ENCODE peak calls at places on chromosome 1, in six cellular contexts. H is ovary, V is K562, Z is suprapubic skin, R is sigmoid colon, A is SK-N-SH. T is an unnamed sample.

GRCh38 chr1:7810395-7810794 is 26.3 kb downstream of the PER3 start:
- DNase-seq in H (no peak), V (peak; percentile 54), Z (no peak), R (no peak), A (no peak), T (no peak)

GRCh38 chr1:53368314-53369033 is 40.6 kb upstream of the LRP8 start:
- DNase-seq in H (no peak), V (no peak), Z (peak; percentile 57), R (no peak), A (peak; percentile 79), T (no peak)

GRCh38 chr1:30106125-30106524 is 617.3 kb downstream of the MATN1 start:
- DNase-seq in H (no peak), V (peak; percentile 81), Z (no peak), R (no peak), A (peak; percentile 76), T (peak; percentile 20)

GRCh38 chr1:228282329-228283042 is 74.6 kb downstream of the OBSCN start:
- DNase-seq in H (no peak), V (no peak), Z (peak; percentile 48), R (peak; percentile 54), A (no peak), T (peak; percentile 5)

GRCh38 chr1:28565726-28566125 is 12.8 kb downstream of the TRNAU1AP start:
- DNase-seq in H (no peak), V (no peak), Z (no peak), R (no peak), A (no peak), T (no peak)

GRCh38 chr1:226181996-226182714 is 4.4 kb downstream of the ACBD3 start:
- DNase-seq in H (peak; percentile 69), V (no peak), Z (peak; percentile 71), R (peak; percentile 74), A (peak; percentile 51), T (peak; percentile 46)

GRCh38 chr1:113542221-113542701 is 151.9 kb downstream of the MAGI3 start:
- DNase-seq in H (no peak), V (no peak), Z (no peak), R (no peak), A (no peak), T (no peak)

GRCh38 chr1:11559211-11559970 is 80.4 kb downstream of the DISP3 start:
- DNase-seq in H (no peak), V (no peak), Z (no peak), R (no peak), A (no peak), T (no peak)

GRCh38 chr1:97668945-97669344 is 251.9 kb downstream of the DPYD start:
- DNase-seq in H (no peak), V (no peak), Z (no peak), R (no peak), A (peak; percentile 4), T (no peak)

GRCh38 chr1:25641931-25642611 is 25.5 kb downstream of the MAN1C1 start:
- DNase-seq in H (no peak), V (no peak), Z (no peak), R (peak; percentile 74), A (no peak), T (no peak)

GRCh38 chr1:186094170-186094569 is 280.9 kb downstream of the TPR start:
- DNase-seq in H (no peak), V (no peak), Z (no peak), R (no peak), A (no peak), T (no peak)

GRCh38 chr1:161096514-161096913 is 1.6 kb upstream of the KLHDC9 start:
- DNase-seq in H (peak; percentile 63), V (no peak), Z (no peak), R (peak; percentile 78), A (no peak), T (no peak)

GRCh38 chr1:226568077-226568831 is 19.7 kb downstream of the STUM start:
- DNase-seq in H (no peak), V (no peak), Z (peak; percentile 56), R (peak; percentile 76), A (peak; percentile 62), T (no peak)

GRCh38 chr1:44553771-44554170 is 120.5 kb downstream of the TMEM53 start:
- DNase-seq in H (no peak), V (no peak), Z (no peak), R (no peak), A (no peak), T (no peak)

GRCh38 chr1:30197616-30197934 is 525.8 kb downstream of the MATN1 start:
- DNase-seq in H (no peak), V (no peak), Z (no peak), R (no peak), A (no peak), T (no peak)

GRCh38 chr1:59081181-59081580 is 215.7 kb upstream of the FGGY start:
- DNase-seq in H (no peak), V (no peak), Z (no peak), R (no peak), A (no peak), T (no peak)

GRCh38 chr1:107460009-107460408 is 319.2 kb downstream of the NTNG1 start:
- DNase-seq in H (no peak), V (no peak), Z (no peak), R (no peak), A (no peak), T (peak; percentile 10)

GRCh38 chr1:201359031-201359872 is 18.2 kb downstream of the TNNT2 start:
- DNase-seq in H (no peak), V (no peak), Z (peak; percentile 51), R (no peak), A (no peak), T (no peak)

GRCh38 chr1:67307251-67308060 is at the start of gene IL12RB2:
- DNase-seq in H (no peak), V (no peak), Z (no peak), R (no peak), A (peak; percentile 85), T (peak; percentile 20)

GRCh38 chr1:2985694-2986548 is 35.3 kb upstream of the ACTRT2 start:
- DNase-seq in H (no peak), V (no peak), Z (no peak), R (no peak), A (no peak), T (no peak)

GRCh38 chr1:28123461-28123961 is 35.1 kb upstream of the EYA3 start:
- DNase-seq in H (no peak), V (no peak), Z (no peak), R (no peak), A (no peak), T (no peak)

DNA sequence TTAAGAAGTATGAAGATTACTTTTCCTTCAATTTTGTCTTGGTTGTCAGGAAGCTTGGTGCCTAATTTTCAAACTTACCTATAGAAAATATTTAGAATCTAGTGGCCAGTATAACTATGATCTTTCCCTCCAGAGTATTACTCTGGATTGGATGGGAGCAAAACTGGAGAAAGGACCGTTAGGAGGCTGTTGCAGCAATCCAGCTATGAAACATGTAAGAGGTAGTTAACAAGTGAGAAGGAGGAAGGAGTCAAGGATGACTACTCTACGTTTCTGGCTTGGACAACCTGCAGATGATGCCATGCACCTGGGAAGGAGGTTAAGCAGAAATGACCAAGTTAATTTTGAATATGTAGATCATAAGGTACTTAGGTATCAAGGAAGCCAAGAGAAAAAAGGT is 3.5 kb upstream of the ACP6 start:
- DNase-seq in H (no peak), V (no peak), Z (no peak), R (no peak), A (no peak), T (no peak)
- H3K4me1 ChIP-seq in H (peaks cover 1% of the 10 kb centered on the region), V (peaks cover 7% of the 10 kb centered on the region), Z (peaks cover 18% of the 10 kb centered on the region), R (peaks cover 6% of the 10 kb centered on the region), A (peaks cover 35% of the 10 kb centered on the region), T (peaks cover 4% of the 10 kb centered on the region)

GRCh38 chr1:231576804-231577718 is 48.6 kb downstream of the TSNAX start:
- DNase-seq in H (no peak), V (no peak), Z (no peak), R (no peak), A (no peak), T (no peak)
- TF ChIP-seq EP300 in H (no peak), V (no peak), Z (no peak), R (no peak), A (no peak), T (no peak)

GRCh38 chr1:95117207-95118018 is at the start of gene TLCD4:
- DNase-seq in H (peak; percentile 60), V (peak; percentile 77), Z (peak; percentile 63), R (peak; percentile 78), A (peak; percentile 88), T (peak; percentile 77)
- H3K27me3 ChIP-seq in H (no peaks in the 10 kb centered on the region), V (no peaks in the 10 kb centered on the region), Z (no peaks in the 10 kb centered on the region), R (no peaks in the 10 kb centered on the region), A (no peaks in the 10 kb centered on the region), T (no peaks in the 10 kb centered on the region)

GRCh38 chr1:91012196-91012595 is 9.6 kb downstream of the ZNF644 start:
- DNase-seq in H (no peak), V (no peak), Z (no peak), R (no peak), A (no peak), T (no peak)

GRCh38 chr1:91015794-91016550 is 5.9 kb downstream of the ZNF644 start:
- DNase-seq in H (no peak), V (no peak), Z (no peak), R (no peak), A (no peak), T (no peak)

GRCh38 chr1:91013302-91013701 is 8.5 kb downstream of the ZNF644 start:
- DNase-seq in H (no peak), V (no peak), Z (no peak), R (no peak), A (no peak), T (no peak)

GRCh38 chr1:91015358-91015780 is 6.5 kb downstream of the ZNF644 start:
- DNase-seq in H (no peak), V (no peak), Z (no peak), R (no peak), A (no peak), T (no peak)

GRCh38 chr1:91014475-91014874 is 7.4 kb downstream of the ZNF644 start:
- DNase-seq in H (no peak), V (no peak), Z (no peak), R (no peak), A (no peak), T (no peak)
- H3K4me1 ChIP-seq in H (peaks cover 6% of the 10 kb centered on the region), V (no peaks in the 10 kb centered on the region), Z (peaks cover 38% of the 10 kb centered on the region), R (peaks cover 50% of the 10 kb centered on the region), A (peaks cover 18% of the 10 kb centered on the region), T (peaks cover 46% of the 10 kb centered on the region)

GRCh38 chr1:32327204-32327603 is 8.8 kb downstream of the MARCKSL1 start:
- DNase-seq in H (no peak), V (no peak), Z (no peak), R (no peak), A (no peak), T (no peak)

GRCh38 chr1:32316906-32317282 is 19.1 kb downstream of the MARCKSL1 start:
- DNase-seq in H (no peak), V (no peak), Z (no peak), R (no peak), A (no peak), T (no peak)

GRCh38 chr1:32318127-32318869 is 17.7 kb downstream of the MARCKSL1 start:
- DNase-seq in H (no peak), V (no peak), Z (no peak), R (no peak), A (no peak), T (no peak)

DNA sequence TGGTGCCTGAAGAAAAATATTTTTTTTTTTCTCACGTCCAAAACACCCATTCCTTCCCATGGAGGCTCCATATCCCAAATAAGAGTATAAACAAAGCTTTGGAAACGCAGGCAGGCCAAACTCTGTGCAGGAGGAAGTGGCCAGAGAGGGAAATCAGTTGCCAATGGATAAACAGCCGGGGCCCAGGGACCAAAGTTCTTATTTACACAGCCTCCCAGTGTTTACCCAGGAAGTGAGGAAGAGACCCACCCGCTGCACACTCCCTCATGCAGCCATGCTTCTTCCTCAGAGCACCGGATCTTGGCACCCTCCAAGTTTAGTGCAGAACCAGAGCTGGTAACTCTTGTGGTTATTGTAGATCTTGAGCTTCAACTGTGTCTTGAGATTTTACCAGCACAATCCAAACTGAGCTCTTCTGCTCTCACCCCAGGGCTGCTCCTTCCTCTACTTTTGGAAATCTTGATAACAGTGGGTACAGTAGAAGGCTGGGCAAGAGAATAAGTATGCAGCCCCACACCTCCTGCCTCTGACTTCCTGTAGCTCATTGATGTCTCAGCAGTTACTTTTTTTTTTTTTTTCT is 14.2 kb downstream of the MARCKSL1 start:
- DNase-seq in H (no peak), V (no peak), Z (no peak), R (peak; percentile 14), A (no peak), T (peak; percentile 87)
- TF ChIP-seq EP300 in H (no peak), V (no peak), Z (no peak), R (no peak), A (no peak), T (peak; percentile 54)